ENCODE peak calls at places on chromosomes 3 and 15, in nine cellular contexts. O, J, G, X, B, S, I, V and K are unnamed samples.

GRCh38 chr15:58232273-58233065 is 94.3 kb downstream of the AQP9 start:
- DNase-seq in G (no peak), O (no peak), B (no peak), J (no peak), V (no peak), S (no peak), X (no peak), I (no peak), K (no peak)

GRCh38 chr3:127676921-127677351 is 4.2 kb downstream of the ABTB1 start:
- DNase-seq in G (no peak), X (no peak), B (no peak), J (peak; percentile 13), O (peak; percentile 29), V (no peak), S (peak; percentile 64), I (no peak), K (no peak)

GRCh38 chr3:52056521-52056967 is at the start of gene DUSP7:
- DNase-seq in G (no peak), O (peak; percentile 81), B (peak; percentile 74), J (peak; percentile 79), V (peak; percentile 88), S (peak; percentile 80), I (peak; percentile 63), X (peak; percentile 80), K (peak; percentile 50)

GRCh38 chr15:87618203-87618725 is 638.3 kb downstream of the NTRK3 start:
- DNase-seq in O (no peak), B (no peak), S (no peak), G (no peak), X (no peak), V (no peak), J (no peak), I (no peak), K (no peak)

GRCh38 chr15:34644061-34644460 is 60.6 kb upstream of the GOLGA8B start:
- DNase-seq in B (no peak), S (no peak), O (no peak), X (no peak), J (no peak), V (no peak), I (no peak), G (peak; percentile 87), K (no peak)

GRCh38 chr3:187987919-187988318 is 166.0 kb upstream of the LPP start:
- DNase-seq in X (no peak), I (no peak), V (no peak), J (no peak), S (no peak), G (no peak), O (no peak), B (no peak), K (no peak)

GRCh38 chr3:66499881-66500574 is 794 bp downstream of the LRIG1 start:
- DNase-seq in B (no peak), X (peak; percentile 38), V (peak; percentile 58), I (no peak), S (peak; percentile 79), G (no peak), O (peak; percentile 60), J (peak; percentile 46), K (no peak)

GRCh38 chr3:25354071-25354470 is 74.0 kb upstream of the RARB start:
- DNase-seq in J (no peak), O (no peak), X (no peak), B (no peak), I (no peak), V (no peak), G (no peak), S (no peak), K (no peak)

GRCh38 chr3:158470944-158471638 is 99.9 kb upstream of the MLF1 start:
- DNase-seq in I (no peak), J (no peak), O (no peak), V (no peak), X (no peak), G (peak; percentile 38), S (no peak), B (no peak), K (no peak)

GRCh38 chr15:75349851-75350588 is 3.2 kb downstream of the NEIL1 start:
- DNase-seq in B (no peak), V (no peak), I (no peak), O (peak; percentile 31), S (no peak), G (no peak), J (no peak), X (peak; percentile 61), K (no peak)

GRCh38 chr3:29577250-29577649 is 296.4 kb downstream of the RBMS3 start:
- DNase-seq in G (no peak), J (peak; percentile 52), B (no peak), X (no peak), I (no peak), S (no peak), O (no peak), V (no peak), K (no peak)

GRCh38 chr15:77371850-77372249 is 48.1 kb downstream of the PEAK1 start:
- DNase-seq in J (no peak), S (no peak), X (peak; percentile 26), G (no peak), I (no peak), B (no peak), O (no peak), V (no peak), K (no peak)

GRCh38 chr3:129305592-129306091 is 27.0 kb downstream of the HMCES start:
- DNase-seq in J (peak; percentile 81), I (peak; percentile 65), B (peak; percentile 91), X (peak; percentile 67), G (peak; percentile 77), S (peak; percentile 96), O (peak; percentile 92), V (peak; percentile 95), K (no peak)

DNA sequence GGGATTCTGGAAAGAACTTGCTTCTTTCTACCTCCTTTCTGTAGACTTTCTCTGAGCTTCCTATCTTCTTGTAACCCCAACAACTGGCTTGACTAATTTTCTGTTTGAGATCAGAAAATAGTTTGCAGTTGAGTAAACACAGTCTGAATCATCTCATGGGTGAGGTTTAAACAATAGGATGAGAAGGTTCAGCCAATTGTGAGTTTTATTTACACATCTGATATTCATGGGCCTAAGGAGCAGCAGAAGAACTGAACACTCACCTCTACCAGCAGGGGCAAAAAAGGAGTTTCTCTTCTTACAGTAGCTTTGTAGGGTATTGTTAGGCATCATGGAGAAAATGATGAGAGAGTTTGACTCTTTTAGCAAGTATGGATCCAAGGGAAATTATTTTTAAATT is 54.2 kb downstream of the DTWD1 start:
- DNase-seq in X (no peak), S (no peak), I (no peak), G (peak; percentile 88), O (no peak), J (no peak), B (no peak), V (no peak), K (no peak)
- TF ChIP-seq CTCF in X (no peak), S (no peak), I (no peak), G (peak; percentile 67), O (no peak), J (no peak), B (no peak), V (no peak), K (no peak)

DNA sequence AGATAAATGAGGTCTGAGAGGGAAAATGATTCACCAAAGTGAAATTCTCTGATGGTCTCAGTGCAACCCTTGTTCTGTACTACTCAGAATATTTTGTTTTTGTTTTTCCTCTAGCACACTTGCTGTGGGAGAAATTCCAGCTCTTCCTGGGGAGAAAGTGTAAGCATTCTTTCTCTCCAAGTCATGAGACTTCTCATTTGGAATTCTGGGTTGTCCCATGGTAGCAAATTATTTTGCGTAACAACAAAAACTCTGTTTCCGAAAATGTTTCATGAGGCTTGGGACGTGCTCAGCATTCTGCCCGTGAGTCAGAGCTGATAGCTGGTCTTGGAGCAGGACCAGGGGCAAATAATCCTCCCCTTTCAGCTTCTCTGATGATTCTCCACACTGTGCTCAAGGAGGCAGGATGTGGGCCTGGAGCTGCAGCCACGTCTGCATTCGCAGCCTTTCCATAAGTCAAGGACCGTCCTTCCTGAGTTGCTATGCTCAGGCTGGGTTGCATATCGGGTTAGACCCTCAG is 70.3 kb downstream of the SENP2 start:
- DNase-seq in X (no peak), S (peak; percentile 88), V (no peak), I (no peak), O (peak; percentile 80), J (peak; percentile 51), G (peak; percentile 99), B (no peak), K (no peak)
- TF ChIP-seq CTCF in X (no peak), S (no peak), V (no peak), I (no peak), O (no peak), J (no peak), G (no peak), B (no peak), K (no peak)

DNA sequence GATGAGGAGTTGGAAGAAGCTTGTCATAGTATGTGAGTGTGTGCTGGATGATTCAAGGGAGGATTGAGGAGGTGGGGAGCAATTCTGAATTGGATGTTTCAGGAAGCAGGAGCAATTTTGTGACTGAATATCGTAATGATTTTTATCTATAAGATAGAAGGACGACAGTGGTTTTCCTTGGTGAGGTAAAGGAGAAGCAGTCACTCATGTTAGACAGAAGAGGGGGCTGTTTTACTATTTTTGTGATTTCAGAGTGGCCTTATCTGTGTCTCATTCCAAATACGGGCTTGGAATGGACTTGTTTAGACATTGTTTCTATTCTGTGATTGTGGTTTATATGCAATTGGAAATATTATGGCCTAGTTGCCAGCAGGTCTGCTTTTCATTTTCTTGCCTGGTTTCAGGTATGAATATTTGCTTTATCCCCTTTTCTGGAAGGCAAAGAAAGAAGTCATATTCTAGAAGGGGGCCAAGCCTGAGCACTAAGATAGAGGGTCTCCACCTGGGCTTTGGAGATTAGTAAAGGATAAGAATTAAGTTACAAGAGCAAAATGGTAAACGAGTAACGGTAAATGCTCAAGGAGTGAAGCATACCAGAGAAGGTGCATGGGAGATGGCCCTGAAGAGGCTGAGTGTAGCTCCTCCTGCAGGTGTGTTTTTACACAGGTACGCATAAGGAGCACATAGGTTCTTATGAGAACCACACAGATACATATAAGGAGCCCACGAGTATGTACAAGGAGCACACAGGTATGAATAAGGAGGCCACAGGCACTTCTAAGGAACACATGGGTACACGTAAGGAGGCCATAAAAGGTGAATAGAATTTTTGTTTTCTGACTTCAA is 124.6 kb upstream of the KCNAB1 start:
- DNase-seq in I (no peak), O (no peak), B (peak; percentile 61), X (peak; percentile 30), S (no peak), G (peak; percentile 57), V (peak; percentile 48), J (no peak), K (peak; percentile 26)
- TF ChIP-seq CTCF in I (no peak), O (peak; percentile 26), B (peak; percentile 69), X (peak; percentile 27), S (peak; percentile 5), G (peak; percentile 71), V (peak; percentile 60), J (peak; percentile 53), K (peak; percentile 40)

DNA sequence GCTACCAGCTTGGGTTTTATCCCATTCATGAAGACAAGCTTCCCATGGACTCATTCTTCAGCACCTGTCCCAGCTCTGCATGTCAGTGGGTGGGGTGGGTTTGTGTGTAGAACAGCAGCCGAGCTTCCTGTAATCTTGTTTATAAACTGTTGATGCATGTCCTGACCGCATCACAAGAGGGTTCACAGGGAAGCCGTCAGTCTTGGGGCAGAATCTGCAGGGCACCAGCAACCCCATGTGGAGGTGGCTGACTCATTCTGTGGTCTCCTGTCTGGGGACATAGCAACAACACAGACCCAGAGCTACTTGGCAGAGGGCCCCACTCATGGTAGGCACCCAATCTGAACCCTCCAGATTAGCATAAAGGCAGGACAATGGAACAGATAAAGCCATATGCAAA is 35.6 kb downstream of the DAPK2 start:
- DNase-seq in S (no peak), O (no peak), I (no peak), X (peak; percentile 79), G (peak; percentile 67), B (peak; percentile 56), J (peak; percentile 63), V (no peak), K (no peak)
- TF ChIP-seq CTCF in S (no peak), O (no peak), I (no peak), X (peak; percentile 40), G (no peak), B (no peak), J (no peak), V (no peak), K (no peak)